ENCODE peak calls at places on chromosome 4, in nine cellular contexts. One of them, this sample, is unnamed.
A peak's percentile ranks its signal among the peaks of the same experiment; 100 is the strongest.

GRCh38 chr4:168475745-168476144 is 4.5 kb downstream of the DDX60L start:
- DNase-seq in AG04450: no peak
- DNase-seq in Peyer's patch: no peak
- DNase-seq in thoracic aorta: no peak
- DNase-seq in H1: no peak
- DNase-seq in GM12865: no peak
- DNase-seq in HCT116: no peak
- DNase-seq in A549: no peak
- DNase-seq in omental fat pad: no peak
- DNase-seq in this sample: no peak

GRCh38 chr4:184019084-184019483 is 114.0 kb downstream of the STOX2 start:
- DNase-seq in AG04450: no peak
- DNase-seq in Peyer's patch: no peak
- DNase-seq in thoracic aorta: no peak
- DNase-seq in H1: no peak
- DNase-seq in GM12865: no peak
- DNase-seq in HCT116: no peak
- DNase-seq in A549: no peak
- DNase-seq in omental fat pad: no peak
- DNase-seq in this sample: no peak

GRCh38 chr4:154126276-154126675 is 337.4 kb upstream of the SFRP2 start:
- DNase-seq in AG04450: no peak
- DNase-seq in Peyer's patch: no peak
- DNase-seq in thoracic aorta: no peak
- DNase-seq in H1: no peak
- DNase-seq in GM12865: no peak
- DNase-seq in HCT116: no peak
- DNase-seq in A549: no peak
- DNase-seq in omental fat pad: no peak
- DNase-seq in this sample: no peak

GRCh38 chr4:73619351-73619750 is 885 bp downstream of the RASSF6 start:
- DNase-seq in AG04450: no peak
- DNase-seq in Peyer's patch: no peak
- DNase-seq in thoracic aorta: no peak
- DNase-seq in H1: no peak
- DNase-seq in GM12865: no peak
- DNase-seq in HCT116: no peak
- DNase-seq in A549: no peak
- DNase-seq in omental fat pad: no peak
- DNase-seq in this sample: no peak

GRCh38 chr4:83114576-83114975 is at the start of gene PLAC8:
- DNase-seq in AG04450: no peak
- DNase-seq in Peyer's patch: peak; percentile 88
- DNase-seq in thoracic aorta: no peak
- DNase-seq in H1: no peak
- DNase-seq in GM12865: peak; percentile 87
- DNase-seq in HCT116: no peak
- DNase-seq in A549: no peak
- DNase-seq in omental fat pad: no peak
- DNase-seq in this sample: no peak

GRCh38 chr4:178198691-178199090 is 756.5 kb upstream of the AGA start:
- DNase-seq in AG04450: no peak
- DNase-seq in Peyer's patch: no peak
- DNase-seq in thoracic aorta: no peak
- DNase-seq in H1: no peak
- DNase-seq in GM12865: no peak
- DNase-seq in HCT116: no peak
- DNase-seq in A549: no peak
- DNase-seq in omental fat pad: no peak
- DNase-seq in this sample: no peak

GRCh38 chr4:73735231-73735630 is 5.1 kb upstream of the CXCL8 start:
- DNase-seq in AG04450: peak; percentile 6
- DNase-seq in Peyer's patch: no peak
- DNase-seq in thoracic aorta: no peak
- DNase-seq in H1: no peak
- DNase-seq in GM12865: peak; percentile 61
- DNase-seq in HCT116: no peak
- DNase-seq in A549: no peak
- DNase-seq in omental fat pad: no peak
- DNase-seq in this sample: no peak

GRCh38 chr4:149765630-149766029 is 50.0 kb downstream of the IQCM start:
- DNase-seq in AG04450: no peak
- DNase-seq in Peyer's patch: no peak
- DNase-seq in thoracic aorta: no peak
- DNase-seq in H1: no peak
- DNase-seq in GM12865: no peak
- DNase-seq in HCT116: peak; percentile 18
- DNase-seq in A549: no peak
- DNase-seq in omental fat pad: no peak
- DNase-seq in this sample: no peak

GRCh38 chr4:179624768-179625181 is 2182.5 kb upstream of the AGA start:
- DNase-seq in AG04450: peak; percentile 44
- DNase-seq in Peyer's patch: no peak
- DNase-seq in thoracic aorta: no peak
- DNase-seq in H1: no peak
- DNase-seq in GM12865: peak; percentile 37
- DNase-seq in HCT116: no peak
- DNase-seq in A549: no peak
- DNase-seq in omental fat pad: no peak
- DNase-seq in this sample: peak; percentile 19

GRCh38 chr4:103915224-103915869 is 195.6 kb upstream of the TACR3 start:
- DNase-seq in AG04450: no peak
- DNase-seq in Peyer's patch: no peak
- DNase-seq in thoracic aorta: no peak
- DNase-seq in H1: no peak
- DNase-seq in GM12865: peak; percentile 68
- DNase-seq in HCT116: peak; percentile 19
- DNase-seq in A549: no peak
- DNase-seq in omental fat pad: no peak
- DNase-seq in this sample: no peak

GRCh38 chr4:111957992-111958391 is 187.3 kb upstream of the FAM241A start:
- DNase-seq in AG04450: no peak
- DNase-seq in Peyer's patch: no peak
- DNase-seq in thoracic aorta: no peak
- DNase-seq in H1: no peak
- DNase-seq in GM12865: no peak
- DNase-seq in HCT116: no peak
- DNase-seq in A549: no peak
- DNase-seq in omental fat pad: no peak
- DNase-seq in this sample: peak; percentile 4

GRCh38 chr4:38163216-38164006 is 203.2 kb downstream of the PTTG2 start:
- DNase-seq in AG04450: no peak
- DNase-seq in Peyer's patch: no peak
- DNase-seq in thoracic aorta: no peak
- DNase-seq in H1: no peak
- DNase-seq in GM12865: no peak
- DNase-seq in HCT116: no peak
- DNase-seq in A549: no peak
- DNase-seq in omental fat pad: no peak
- DNase-seq in this sample: no peak

GRCh38 chr4:103099691-103100392 is at the start of gene BDH2:
- DNase-seq in AG04450: peak; percentile 90
- DNase-seq in Peyer's patch: peak; percentile 76
- DNase-seq in thoracic aorta: no peak
- DNase-seq in H1: peak; percentile 27
- DNase-seq in GM12865: peak; percentile 90
- DNase-seq in HCT116: peak; percentile 79
- DNase-seq in A549: peak; percentile 75
- DNase-seq in omental fat pad: no peak
- DNase-seq in this sample: peak; percentile 11

GRCh38 chr4:151865744-151866143 is 104.9 kb upstream of the GATB start:
- DNase-seq in AG04450: no peak
- DNase-seq in Peyer's patch: no peak
- DNase-seq in thoracic aorta: no peak
- DNase-seq in H1: no peak
- DNase-seq in GM12865: no peak
- DNase-seq in HCT116: no peak
- DNase-seq in A549: no peak
- DNase-seq in omental fat pad: no peak
- DNase-seq in this sample: no peak

GRCh38 chr4:128517096-128517738 is 229.6 kb upstream of the PGRMC2 start:
- DNase-seq in AG04450: peak; percentile 26
- DNase-seq in Peyer's patch: no peak
- DNase-seq in thoracic aorta: no peak
- DNase-seq in H1: no peak
- DNase-seq in GM12865: no peak
- DNase-seq in HCT116: no peak
- DNase-seq in A549: no peak
- DNase-seq in omental fat pad: no peak
- DNase-seq in this sample: no peak

GRCh38 chr4:170697045-170697444 is 607.3 kb upstream of the AADAT start:
- DNase-seq in AG04450: no peak
- DNase-seq in Peyer's patch: no peak
- DNase-seq in thoracic aorta: no peak
- DNase-seq in H1: no peak
- DNase-seq in GM12865: no peak
- DNase-seq in HCT116: no peak
- DNase-seq in A549: no peak
- DNase-seq in omental fat pad: no peak
- DNase-seq in this sample: no peak

GRCh38 chr4:169158046-169158445 is 112.7 kb downstream of the SH3RF1 start:
- DNase-seq in AG04450: no peak
- DNase-seq in Peyer's patch: no peak
- DNase-seq in thoracic aorta: no peak
- DNase-seq in H1: no peak
- DNase-seq in GM12865: no peak
- DNase-seq in HCT116: no peak
- DNase-seq in A549: no peak
- DNase-seq in omental fat pad: no peak
- DNase-seq in this sample: no peak

GRCh38 chr4:86977621-86978184 is 42.9 kb downstream of the AFF1 start:
- DNase-seq in AG04450: no peak
- DNase-seq in Peyer's patch: peak; percentile 81
- DNase-seq in thoracic aorta: no peak
- DNase-seq in H1: no peak
- DNase-seq in GM12865: peak; percentile 70
- DNase-seq in HCT116: peak; percentile 73
- DNase-seq in A549: peak; percentile 76
- DNase-seq in omental fat pad: no peak
- DNase-seq in this sample: peak; percentile 57

GRCh38 chr4:47617607-47618006 is 132.5 kb downstream of the ATP10D start:
- DNase-seq in AG04450: no peak
- DNase-seq in Peyer's patch: no peak
- DNase-seq in thoracic aorta: no peak
- DNase-seq in H1: no peak
- DNase-seq in GM12865: peak; percentile 8
- DNase-seq in HCT116: no peak
- DNase-seq in A549: no peak
- DNase-seq in omental fat pad: no peak
- DNase-seq in this sample: no peak

DNA sequence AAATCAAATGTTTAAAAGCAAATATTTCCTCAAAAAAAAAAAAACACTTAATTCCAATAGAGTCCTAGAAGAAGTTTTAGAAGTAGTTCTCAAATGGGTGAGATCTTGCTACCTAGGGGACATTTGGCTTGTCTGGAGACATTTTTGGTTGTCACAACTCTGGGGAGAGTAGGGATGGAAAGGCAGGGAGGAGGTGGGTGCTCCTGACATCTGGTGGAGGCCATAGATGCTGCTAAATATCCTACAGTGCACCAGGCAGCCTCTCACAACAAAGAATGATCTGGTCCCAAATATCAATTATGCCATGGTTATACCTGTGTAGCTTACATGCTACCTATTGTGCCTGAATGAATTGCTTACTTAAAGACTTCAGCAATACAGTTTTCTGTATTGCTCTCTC is 46.8 kb downstream of the CPE start:
- DNase-seq in AG04450: no peak
- DNase-seq in Peyer's patch: no peak
- DNase-seq in thoracic aorta: no peak
- DNase-seq in H1: no peak
- DNase-seq in GM12865: no peak
- DNase-seq in HCT116: no peak
- DNase-seq in A549: no peak
- DNase-seq in omental fat pad: no peak
- DNase-seq in this sample: no peak
- TF ChIP-seq CTCF in AG04450: no peak
- TF ChIP-seq CTCF in Peyer's patch: no peak
- TF ChIP-seq CTCF in thoracic aorta: no peak
- TF ChIP-seq CTCF in H1: peak; percentile 18
- TF ChIP-seq CTCF in GM12865: no peak
- TF ChIP-seq CTCF in HCT116: no peak
- TF ChIP-seq CTCF in A549: no peak
- TF ChIP-seq CTCF in omental fat pad: no peak
- TF ChIP-seq CTCF in this sample: no peak

DNA sequence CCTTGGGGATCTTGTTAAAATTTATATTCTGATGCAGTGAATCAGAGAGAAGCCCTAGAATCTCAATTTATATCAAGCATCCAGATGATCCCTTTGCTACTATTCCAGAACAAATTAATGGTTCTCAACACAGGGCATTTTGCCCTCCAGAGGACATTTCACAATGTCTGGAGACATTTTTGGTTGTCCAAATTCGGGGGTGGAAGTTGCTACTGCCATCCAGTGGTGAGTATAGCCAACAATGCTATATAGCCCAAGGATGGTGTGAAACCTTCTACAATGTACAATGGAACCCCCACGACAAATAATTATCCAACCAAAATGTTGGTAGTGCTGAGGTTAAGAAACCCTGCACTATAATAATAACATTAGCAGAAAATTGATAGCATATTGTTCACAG is 2440.0 kb downstream of the PCDH7 start:
- DNase-seq in AG04450: no peak
- DNase-seq in Peyer's patch: no peak
- DNase-seq in thoracic aorta: no peak
- DNase-seq in H1: no peak
- DNase-seq in GM12865: no peak
- DNase-seq in HCT116: peak; percentile 22
- DNase-seq in A549: no peak
- DNase-seq in omental fat pad: no peak
- DNase-seq in this sample: no peak
- TF ChIP-seq CTCF in AG04450: peak; percentile 59
- TF ChIP-seq CTCF in Peyer's patch: no peak
- TF ChIP-seq CTCF in thoracic aorta: no peak
- TF ChIP-seq CTCF in H1: peak; percentile 63
- TF ChIP-seq CTCF in GM12865: no peak
- TF ChIP-seq CTCF in HCT116: peak; percentile 74
- TF ChIP-seq CTCF in A549: no peak
- TF ChIP-seq CTCF in omental fat pad: no peak
- TF ChIP-seq CTCF in this sample: no peak

GRCh38 chr4:101347557-101348366 is 436 bp upstream of the PPP3CA start:
- DNase-seq in AG04450: peak; percentile 93
- DNase-seq in Peyer's patch: peak; percentile 99
- DNase-seq in thoracic aorta: peak; percentile 96
- DNase-seq in H1: peak; percentile 86
- DNase-seq in GM12865: peak; percentile 98
- DNase-seq in HCT116: peak; percentile 92
- DNase-seq in A549: peak; percentile 77
- DNase-seq in omental fat pad: peak; percentile 98
- DNase-seq in this sample: peak; percentile 95
- TF ChIP-seq CTCF in AG04450: no peak
- TF ChIP-seq CTCF in Peyer's patch: peak; percentile 40
- TF ChIP-seq CTCF in thoracic aorta: peak; percentile 13
- TF ChIP-seq CTCF in H1: no peak
- TF ChIP-seq CTCF in GM12865: no peak
- TF ChIP-seq CTCF in HCT116: no peak
- TF ChIP-seq CTCF in A549: no peak
- TF ChIP-seq CTCF in omental fat pad: no peak
- TF ChIP-seq CTCF in this sample: no peak

DNA sequence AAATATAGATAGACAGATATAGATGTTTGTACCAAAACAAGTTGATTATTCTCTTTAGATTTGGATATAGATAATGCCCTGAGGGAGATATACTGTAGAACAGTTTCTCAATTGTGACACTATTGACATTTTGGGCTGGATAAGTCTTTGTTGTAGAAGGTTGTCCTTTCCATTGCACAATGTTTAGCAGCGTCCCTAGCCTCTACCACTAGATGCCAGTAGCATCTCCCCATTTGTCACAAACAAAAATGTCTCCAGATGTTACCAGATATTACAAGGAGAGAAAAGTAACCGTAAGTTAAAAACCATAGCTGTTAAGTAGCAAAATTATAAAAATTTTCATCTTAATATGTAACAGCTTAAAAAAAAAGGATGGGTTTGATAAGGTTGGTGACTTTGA is 2595.3 kb downstream of the ARAP2 start:
- DNase-seq in AG04450: no peak
- DNase-seq in Peyer's patch: no peak
- DNase-seq in thoracic aorta: no peak
- DNase-seq in H1: no peak
- DNase-seq in GM12865: no peak
- DNase-seq in HCT116: peak; percentile 21
- DNase-seq in A549: no peak
- DNase-seq in omental fat pad: no peak
- DNase-seq in this sample: no peak
- TF ChIP-seq CTCF in AG04450: peak; percentile 68
- TF ChIP-seq CTCF in Peyer's patch: no peak
- TF ChIP-seq CTCF in thoracic aorta: no peak
- TF ChIP-seq CTCF in H1: peak; percentile 45
- TF ChIP-seq CTCF in GM12865: no peak
- TF ChIP-seq CTCF in HCT116: peak; percentile 77
- TF ChIP-seq CTCF in A549: no peak
- TF ChIP-seq CTCF in omental fat pad: no peak
- TF ChIP-seq CTCF in this sample: no peak